ENCODE peak calls at places on chromosomes 2 and 18, in six cellular contexts. W, L, Z, H, F and E are unnamed samples.

GRCh38 chr18:78730564-78731422 is 248.8 kb upstream of the SALL3 start:
- DNase-seq in W (no peak), L (no peak), Z (no peak), H (no peak), F (no peak), E (no peak)

GRCh38 chr2:113124181-113124961 is 3.0 kb upstream of the IL1RN start:
- DNase-seq in W (peak; percentile 23), L (no peak), Z (no peak), H (peak; percentile 38), F (no peak), E (no peak)

GRCh38 chr2:95315801-95316411 is 18.8 kb downstream of the KCNIP3 start:
- DNase-seq in W (no peak), L (no peak), Z (no peak), H (no peak), F (no peak), E (no peak)

GRCh38 chr18:29874519-29875098 is 1167.9 kb downstream of the DSC3 start:
- DNase-seq in W (peak; percentile 52), L (no peak), Z (peak; percentile 58), H (no peak), F (no peak), E (no peak)

GRCh38 chr2:66987747-66988146 is 409.4 kb upstream of the ETAA1 start:
- DNase-seq in W (no peak), L (no peak), Z (no peak), H (no peak), F (no peak), E (no peak)

GRCh38 chr2:15778529-15779219 is 161.7 kb upstream of the MYCN start:
- DNase-seq in W (no peak), L (no peak), Z (no peak), H (no peak), F (no peak), E (no peak)

GRCh38 chr2:15579641-15580040 is 12.0 kb upstream of the DDX1 start:
- DNase-seq in W (peak; percentile 25), L (no peak), Z (no peak), H (no peak), F (no peak), E (no peak)

GRCh38 chr2:156784034-156784433 is 347.9 kb downstream of the GPD2 start:
- DNase-seq in W (no peak), L (no peak), Z (no peak), H (no peak), F (no peak), E (no peak)

GRCh38 chr2:219380926-219381325 is 6.8 kb downstream of the DNPEP start:
- DNase-seq in W (no peak), L (no peak), Z (no peak), H (no peak), F (no peak), E (no peak)

GRCh38 chr18:74892066-74892627 is 294.5 kb downstream of the ZNF407 start:
- DNase-seq in W (no peak), L (no peak), Z (no peak), H (no peak), F (no peak), E (no peak)
- TF ChIP-seq TAF1 in W (no peak), L (no peak), Z (no peak), H (no peak), F (no peak), E (no peak)

DNA sequence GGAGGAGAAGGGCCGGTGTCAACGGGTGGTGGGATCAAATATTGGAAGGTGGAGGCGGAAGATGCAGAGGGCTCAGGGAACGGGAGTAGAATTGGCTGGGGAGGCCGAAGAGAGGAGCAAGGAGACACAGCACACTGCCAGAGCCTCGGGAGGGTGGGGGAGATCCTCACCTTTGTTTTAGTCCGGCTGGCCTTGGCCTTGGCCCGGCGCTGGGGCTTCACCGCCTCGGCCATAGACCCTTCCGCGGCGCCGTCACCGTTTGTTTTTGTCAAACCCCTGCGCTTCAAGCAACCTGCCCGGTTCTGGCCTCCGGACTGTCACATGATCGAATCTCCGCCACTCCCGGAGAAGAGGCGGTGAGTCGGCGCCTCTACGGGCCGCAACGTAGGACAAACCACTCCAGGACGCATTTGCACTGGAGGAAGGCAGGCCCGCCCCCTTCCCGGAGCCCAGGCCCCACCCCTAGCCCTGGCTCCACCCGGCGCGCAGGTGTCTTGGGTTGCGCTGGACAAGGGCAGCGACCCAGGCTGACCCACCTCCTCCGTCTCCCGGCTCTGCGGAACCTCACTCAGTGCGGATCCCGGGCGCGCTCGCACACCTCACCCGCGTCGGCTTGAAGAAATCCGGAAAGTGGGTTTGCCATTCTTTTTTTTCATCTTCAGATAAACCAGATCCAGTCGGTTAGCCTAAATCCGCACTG is at the start of gene EPG5:
- DNase-seq in W (peak; percentile 93), L (peak; percentile 92), Z (peak; percentile 94), H (peak; percentile 68), F (peak; percentile 90), E (peak; percentile 87)
- TF ChIP-seq POLR2A in W (peak; percentile 74), L (peak; percentile 71), Z (peak; percentile 78), H (peak; percentile 79), F (peak; percentile 96), E (peak; percentile 66)

GRCh38 chr2:76316691-76317090 is 606.0 kb upstream of the GCFC2 start:
- DNase-seq in W (no peak), L (no peak), Z (no peak), H (no peak), F (no peak), E (no peak)

GRCh38 chr2:76320716-76321115 is 610.0 kb upstream of the GCFC2 start:
- DNase-seq in W (no peak), L (no peak), Z (no peak), H (no peak), F (no peak), E (no peak)

GRCh38 chr2:76314621-76315020 is 603.9 kb upstream of the GCFC2 start:
- DNase-seq in W (no peak), L (no peak), Z (no peak), H (no peak), F (no peak), E (no peak)

GRCh38 chr2:76323381-76323780 is 612.7 kb upstream of the GCFC2 start:
- DNase-seq in W (no peak), L (no peak), Z (no peak), H (no peak), F (no peak), E (no peak)

GRCh38 chr2:76318848-76319247 is 608.1 kb upstream of the GCFC2 start:
- DNase-seq in W (no peak), L (no peak), Z (no peak), H (no peak), F (no peak), E (no peak)
- TF ChIP-seq TAF1 in W (no peak), L (no peak), Z (no peak), H (no peak), F (no peak), E (no peak)

DNA sequence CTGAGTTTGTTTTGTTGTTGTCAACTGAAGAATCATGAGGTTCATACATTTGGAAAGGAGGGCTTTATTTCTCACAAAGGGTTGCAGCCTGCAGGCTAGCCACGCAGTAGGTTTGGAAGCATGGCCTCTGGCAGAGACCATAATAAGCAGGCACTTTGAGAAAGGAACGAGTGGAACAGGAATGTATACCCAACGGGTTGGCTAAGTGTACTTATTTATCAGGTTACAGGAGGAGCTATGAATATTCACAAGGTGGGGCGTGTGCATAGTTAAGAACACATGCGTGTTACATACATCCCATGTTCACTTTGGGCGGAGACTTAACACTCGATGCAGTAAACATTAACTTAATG is 30.1 kb upstream of the SH3RF3 start:
- DNase-seq in W (no peak), L (no peak), Z (no peak), H (no peak), F (no peak), E (no peak)
- TF ChIP-seq POLR2A in W (no peak), L (no peak), Z (no peak), H (no peak), F (no peak), E (no peak)

GRCh38 chr2:24489942-24490673 is 946 bp upstream of the NCOA1 start:
- DNase-seq in W (peak; percentile 49), L (no peak), Z (peak; percentile 64), H (no peak), F (no peak), E (no peak)
- TF ChIP-seq TAF1 in W (no peak), L (no peak), Z (no peak), H (no peak), F (no peak), E (no peak)

DNA sequence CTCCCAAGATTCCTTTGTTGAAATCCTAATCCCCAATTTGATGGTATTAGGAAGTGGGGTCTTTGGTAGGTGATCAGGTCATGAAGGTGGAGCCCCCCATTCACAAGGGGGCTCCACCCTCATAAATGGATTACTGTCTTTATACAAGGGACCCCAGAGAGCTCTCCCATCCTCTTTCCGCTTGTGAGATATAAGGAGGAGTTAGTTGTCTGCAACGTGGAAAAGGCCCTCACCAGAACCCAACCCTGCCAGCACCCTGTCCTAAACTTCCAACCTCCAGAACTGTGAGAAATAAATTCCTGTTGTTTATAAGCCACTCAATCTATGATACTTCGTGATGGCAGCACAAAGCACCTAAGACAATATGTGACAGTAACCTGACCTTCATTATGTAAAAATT is 684.1 kb upstream of the HS6ST1 start:
- DNase-seq in W (no peak), L (no peak), Z (no peak), H (no peak), F (no peak), E (no peak)
- TF ChIP-seq POLR2A in W (no peak), L (no peak), Z (no peak), H (no peak), F (no peak), E (no peak)

DNA sequence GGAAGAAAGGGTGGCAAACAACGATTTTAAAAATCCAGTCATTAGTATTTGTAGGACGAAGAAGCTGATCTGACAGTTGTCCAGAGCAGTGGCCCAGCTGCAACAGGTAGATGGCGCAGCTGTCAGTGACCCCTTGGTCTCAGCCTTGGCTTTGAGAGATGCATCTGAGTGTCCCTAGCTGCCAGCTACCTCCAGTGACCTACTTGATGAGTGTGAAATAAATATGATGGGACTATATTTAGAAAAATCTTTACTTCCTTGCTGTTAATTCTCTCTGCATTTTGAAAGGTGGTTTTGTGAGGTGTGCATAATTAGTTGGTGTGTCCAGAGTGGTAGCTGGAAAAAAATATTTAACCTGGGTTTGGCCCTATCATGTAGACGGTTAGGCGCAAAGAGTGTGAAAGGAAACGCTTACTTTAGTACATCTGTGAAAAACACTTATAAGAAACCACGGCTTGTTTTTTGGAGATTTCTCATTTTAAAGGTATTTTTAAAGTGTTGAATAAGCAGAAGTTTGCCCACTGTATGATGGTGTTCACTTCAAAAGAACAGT is 962 bp downstream of the INPP1 start:
- DNase-seq in W (peak; percentile 75), L (peak; percentile 18), Z (no peak), H (no peak), F (no peak), E (no peak)
- TF ChIP-seq TAF1 in W (peak; percentile 14), L (no peak), Z (no peak), H (no peak), F (no peak), E (no peak)